ENCODE peak calls at places on chromosomes 2 and 18, in five cellular contexts. S, W, K, Z and O are unnamed samples.

GRCh38 chr2:216348909-216349308 is 23.4 kb downstream of the MARCHF4 start:
- DNase-seq in S (no peak), W (no peak), K (peak), Z (no peak), O (no peak)

GRCh38 chr2:33015421-33016142 is 68.8 kb downstream of the LTBP1 start:
- DNase-seq in S (peak), W (no peak), K (peak), Z (no peak), O (no peak)

GRCh38 chr2:217431577-217432269 is 571.1 kb downstream of the TNS1 start:
- DNase-seq in S (peak), W (no peak), K (no peak), Z (no peak), O (no peak)

GRCh38 chr2:18903750-18904149 is 314.4 kb upstream of the NT5C1B start:
- DNase-seq in S (no peak), W (no peak), K (no peak), Z (no peak), O (no peak)

GRCh38 chr18:52716926-52717325 is 376.9 kb downstream of the DCC start:
- DNase-seq in S (peak), W (no peak), K (peak), Z (no peak), O (peak)

GRCh38 chr2:121648611-121649401 is 456 bp downstream of the CLASP1 start:
- DNase-seq in S (peak), W (peak), K (peak), Z (peak), O (peak)

GRCh38 chr2:111116016-111116746 is 4.5 kb upstream of the BCL2L11 start:
- DNase-seq in S (no peak), W (no peak), K (no peak), Z (no peak), O (no peak)

GRCh38 chr2:135998842-135999241 is 13.4 kb upstream of the DARS1 start:
- DNase-seq in S (no peak), W (no peak), K (no peak), Z (no peak), O (no peak)

GRCh38 chr2:147569426-147569825 is 275.4 kb upstream of the ACVR2A start:
- DNase-seq in S (no peak), W (no peak), K (no peak), Z (no peak), O (no peak)

GRCh38 chr2:235689427-235689853 is 195.6 kb downstream of the AGAP1 start:
- DNase-seq in S (no peak), W (no peak), K (no peak), Z (no peak), O (no peak)

GRCh38 chr18:50424877-50425690 is 50.2 kb downstream of the SKA1 start:
- DNase-seq in S (peak), W (no peak), K (peak), Z (peak), O (no peak)

GRCh38 chr18:48662021-48662661 is 123.3 kb downstream of the CTIF start:
- DNase-seq in S (peak), W (no peak), K (peak), Z (no peak), O (no peak)

GRCh38 chr2:28681216-28681981 is 70.2 kb upstream of the PPP1CB start:
- DNase-seq in S (no peak), W (no peak), K (peak), Z (no peak), O (no peak)

GRCh38 chr2:121187922-121188411 is 97.0 kb downstream of the TFCP2L1 start:
- DNase-seq in S (no peak), W (no peak), K (no peak), Z (no peak), O (no peak)

GRCh38 chr18:45245036-45245638 is 370.1 kb upstream of the SLC14A2 start:
- DNase-seq in S (no peak), W (no peak), K (no peak), Z (no peak), O (no peak)

GRCh38 chr18:2774669-2775068 is 72.1 kb upstream of the EMILIN2 start:
- DNase-seq in S (no peak), W (no peak), K (no peak), Z (no peak), O (no peak)

GRCh38 chr2:119645173-119645846 is 33.7 kb upstream of the TMEM177 start:
- DNase-seq in S (no peak), W (no peak), K (peak), Z (no peak), O (no peak)

GRCh38 chr18:48613589-48613988 is 74.8 kb downstream of the CTIF start:
- DNase-seq in S (no peak), W (no peak), K (peak), Z (peak), O (peak)

GRCh38 chr2:190714958-190715357 is 66.1 kb downstream of the NAB1 start:
- DNase-seq in S (no peak), W (no peak), K (no peak), Z (no peak), O (no peak)

GRCh38 chr2:233036162-233036838 is 3.8 kb downstream of the NEU2 start:
- DNase-seq in S (no peak), W (no peak), K (no peak), Z (no peak), O (no peak)

GRCh38 chr2:69716555-69717120 is 25.3 kb upstream of the ANXA4 start:
- DNase-seq in S (no peak), W (no peak), K (peak), Z (no peak), O (no peak)

GRCh38 chr18:67104700-67105284 is 411.7 kb downstream of the DSEL start:
- DNase-seq in S (peak), W (peak), K (peak), Z (no peak), O (peak)

GRCh38 chr2:47334356-47335136 is 68.4 kb upstream of the MSH2 start:
- DNase-seq in S (no peak), W (no peak), K (no peak), Z (no peak), O (no peak)

GRCh38 chr2:237624565-237624964 is 2.8 kb upstream of the LRRFIP1 start:
- DNase-seq in S (no peak), W (no peak), K (no peak), Z (no peak), O (no peak)

GRCh38 chr2:85790032-85790431 is 36.2 kb downstream of the ATOH8 start:
- DNase-seq in S (no peak), W (no peak), K (no peak), Z (no peak), O (no peak)

GRCh38 chr2:84878459-84878858 is 2.4 kb downstream of the TRABD2A start:
- DNase-seq in S (no peak), W (no peak), K (no peak), Z (no peak), O (no peak)

GRCh38 chr2:134027980-134028379 is 225.9 kb upstream of the MGAT5 start:
- DNase-seq in S (no peak), W (no peak), K (no peak), Z (peak), O (no peak)
- H3K27ac ChIP-seq in S (no peak), W (no peak), K (no peak), Z (peak), O (no peak)

GRCh38 chr2:160427629-160428424 is 65.8 kb downstream of the RBMS1 start:
- DNase-seq in S (no peak), W (no peak), K (peak), Z (no peak), O (no peak)
- H3K4me3 ChIP-seq in S (no peak), W (peak), K (no peak), Z (no peak), O (no peak)

GRCh38 chr2:154403242-154403790 is 295.2 kb upstream of the KCNJ3 start:
- DNase-seq in S (no peak), W (no peak), K (no peak), Z (no peak), O (no peak)

GRCh38 chr2:154400891-154401290 is 297.6 kb upstream of the KCNJ3 start:
- DNase-seq in S (no peak), W (no peak), K (no peak), Z (no peak), O (no peak)

GRCh38 chr2:154402138-154402714 is 296.3 kb upstream of the KCNJ3 start:
- DNase-seq in S (peak), W (no peak), K (peak), Z (no peak), O (no peak)
- TF ChIP-seq CTCF in S (peak), W (peak), K (no peak), Z (peak), O (no peak)

DNA sequence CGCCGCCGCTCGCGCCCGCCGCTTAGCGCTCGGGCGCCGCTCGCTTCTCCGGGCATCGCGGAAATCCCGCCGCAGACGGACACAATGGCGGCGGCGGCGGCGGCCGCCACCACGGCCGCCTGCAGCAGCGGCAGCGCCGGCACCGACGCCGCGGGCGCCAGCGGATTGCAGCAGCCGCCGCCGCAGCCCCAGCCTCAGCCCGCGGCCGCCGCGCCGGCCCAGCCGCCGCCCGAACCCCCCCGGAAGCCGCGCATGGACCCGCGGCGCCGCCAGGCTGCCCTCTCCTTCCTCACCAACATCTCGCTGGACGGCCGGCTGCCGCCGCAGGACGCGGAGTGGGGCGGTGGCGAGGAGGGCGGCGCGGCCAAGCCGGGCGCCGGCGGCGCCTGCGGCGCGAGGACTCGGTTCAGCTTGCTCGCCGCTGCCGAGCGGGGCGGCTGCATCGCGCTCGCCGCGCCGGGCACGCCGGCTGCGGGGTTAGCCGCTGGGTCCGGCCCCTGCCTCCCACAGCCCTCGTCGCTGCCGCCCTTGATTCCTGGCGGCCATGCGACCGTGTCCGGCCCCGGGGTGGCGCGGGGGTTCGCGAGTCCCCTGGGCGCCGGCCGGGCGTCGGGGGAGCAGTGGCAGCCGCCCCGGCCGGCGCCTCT is 517 bp downstream of the CABLES1 start:
- DNase-seq in S (peak), W (peak), K (no peak), Z (peak), O (no peak)
- H3K27ac ChIP-seq in S (no peak), W (peak), K (no peak), Z (peak), O (peak)

DNA sequence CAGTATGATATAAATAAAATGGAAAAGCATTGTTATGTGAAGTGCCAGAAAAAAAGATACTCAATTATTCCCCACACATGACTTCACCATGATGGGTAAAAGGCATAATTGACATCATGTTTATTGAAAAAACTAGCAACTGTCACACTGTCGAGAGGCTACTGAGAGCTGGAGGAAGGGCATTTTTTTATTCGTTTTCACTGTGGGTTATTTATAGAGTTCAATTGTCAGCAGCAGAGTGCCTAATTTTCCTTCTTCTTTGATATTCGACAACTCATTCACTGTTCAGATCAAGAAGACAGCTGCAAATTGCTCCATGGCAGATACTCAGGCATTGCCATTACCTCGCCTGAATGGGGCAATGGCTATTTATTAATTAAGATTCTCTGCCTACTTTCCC is 197.6 kb upstream of the NRP2 start:
- DNase-seq in S (no peak), W (no peak), K (no peak), Z (no peak), O (no peak)
- H3K4me3 ChIP-seq in S (no peak), W (no peak), K (no peak), Z (no peak), O (no peak)